ENCODE peak calls at places on chromosomes 5 and 9, in seven cellular contexts. C is right lobe of liver; E is GM23248; P is EL; U is stimulated activated CD4-positive, alpha-beta T cell treated with anti-CD3 and anti-CD28 coated beads, Interleukin-2, amount 100 ng/mL, for 48 hours; T is SK-MEL-5; K is astrocyte of the spinal cord. B is an unnamed sample.

GRCh38 chr5:172773481-172774469 is 2.8 kb upstream of the DUSP1 start:
- DNase-seq in U (no peak), E (peak; percentile 65), T (no peak), P (peak; percentile 50), K (peak; percentile 48), C (no peak), B (no peak)

GRCh38 chr5:78985407-78986223 is 505 bp upstream of the ARSB start:
- DNase-seq in E (peak; percentile 75), U (peak; percentile 51), P (peak; percentile 62), C (peak; percentile 82), T (peak; percentile 53), K (peak; percentile 70), B (no peak)

GRCh38 chr9:89710689-89711088 is 105.9 kb downstream of the GADD45G start:
- DNase-seq in P (no peak), K (peak; percentile 17), E (no peak), U (no peak), C (no peak), T (no peak), B (peak; percentile 21)

GRCh38 chr9:81971727-81972126 is 16.8 kb upstream of the SPATA31D1 start:
- DNase-seq in K (no peak), C (no peak), U (no peak), E (no peak), T (no peak), P (no peak), B (no peak)

GRCh38 chr5:149645236-149645635 is 63.9 kb downstream of the ARHGEF37 start:
- DNase-seq in U (no peak), E (no peak), T (no peak), C (no peak), P (no peak), K (no peak), B (no peak)

GRCh38 chr5:114467141-114467540 is 105.3 kb downstream of the KCNN2 start:
- DNase-seq in U (no peak), C (no peak), T (no peak), P (no peak), E (no peak), K (no peak), B (no peak)

GRCh38 chr5:36041537-36041845 is 25.2 kb downstream of the UGT3A2 start:
- DNase-seq in E (no peak), K (no peak), T (peak; percentile 28), C (no peak), P (no peak), U (no peak), B (no peak)

GRCh38 chr9:4741365-4742031 is 496 bp upstream of the AK3 start:
- DNase-seq in E (peak; percentile 35), T (peak; percentile 3), K (no peak), U (no peak), P (peak; percentile 15), C (peak; percentile 64), B (peak; percentile 21)

GRCh38 chr5:41234475-41234874 is 21.1 kb upstream of the C6 start:
- DNase-seq in E (no peak), U (no peak), P (no peak), K (no peak), C (no peak), T (no peak), B (no peak)

GRCh38 chr9:121574771-121575519 is 75.3 kb upstream of the GGTA1 start:
- DNase-seq in E (no peak), P (no peak), U (no peak), T (no peak), K (no peak), C (no peak), B (no peak)

GRCh38 chr5:97085787-97086181 is 56.6 kb downstream of the LIX1 start:
- DNase-seq in K (no peak), T (no peak), P (no peak), U (no peak), E (no peak), C (no peak), B (no peak)

GRCh38 chr5:173653822-173654523 is 37.5 kb upstream of the BOD1 start:
- DNase-seq in U (no peak), C (no peak), P (no peak), K (no peak), E (no peak), T (no peak), B (no peak)

GRCh38 chr5:96293966-96294886 is 138.8 kb downstream of the PCSK1 start:
- DNase-seq in P (peak; percentile 44), K (peak; percentile 50), U (no peak), T (no peak), C (no peak), E (peak; percentile 42), B (no peak)

B was measured in AG08395.